ENCODE peak calls at places on chromosomes 6 and 20, in seven cellular contexts. U is mesendoderm, B is neuronal stem cell, F is H9, P is IMR-90, Q is H1, R is mesenchymal stem cell. C is an unnamed sample.

GRCh38 chr6:15752820-15753219 is 90.0 kb upstream of the DTNBP1 start:
- DNase-seq in U (peak), B (no peak), F (no peak), P (no peak), Q (no peak), R (peak), C (peak)

GRCh38 chr6:105993769-105994521 is 92.2 kb upstream of the PRDM1 start:
- DNase-seq in U (peak), B (peak), F (no peak), P (peak), Q (peak), R (peak), C (peak)

GRCh38 chr20:44861547-44862006 is 23.9 kb upstream of the YWHAB start:
- DNase-seq in U (no peak), B (no peak), F (no peak), P (peak), Q (peak), R (no peak), C (no peak)

GRCh38 chr6:75278474-75279077 is 6.0 kb downstream of the TMEM30A start:
- DNase-seq in U (no peak), B (no peak), F (no peak), P (no peak), Q (no peak), R (no peak), C (no peak)

GRCh38 chr6:16809753-16810358 is 48.6 kb upstream of the ATXN1 start:
- DNase-seq in U (no peak), B (no peak), F (no peak), P (no peak), Q (no peak), R (no peak), C (no peak)

GRCh38 chr20:11453430-11453829 is 464.3 kb upstream of the BTBD3 start:
- DNase-seq in U (no peak), B (no peak), F (no peak), P (peak), Q (no peak), R (peak), C (no peak)

GRCh38 chr6:21691685-21692346 is 98.3 kb downstream of the SOX4 start:
- DNase-seq in U (no peak), B (no peak), F (no peak), P (no peak), Q (no peak), R (no peak), C (no peak)

GRCh38 chr6:75437451-75438185 is 56.0 kb downstream of the FILIP1 start:
- DNase-seq in U (peak), B (no peak), F (no peak), P (peak), Q (no peak), R (peak), C (no peak)

GRCh38 chr6:44806656-44807055 is 419.1 kb downstream of the CDC5L start:
- DNase-seq in U (no peak), B (no peak), F (no peak), P (no peak), Q (no peak), R (no peak), C (no peak)

GRCh38 chr6:160259585-160259984 is 964 bp upstream of the SLC22A2 start:
- DNase-seq in U (peak), B (no peak), F (no peak), P (no peak), Q (no peak), R (no peak), C (no peak)

GRCh38 chr6:21603516-21603952 is 10.0 kb downstream of the SOX4 start:
- DNase-seq in U (no peak), B (no peak), F (no peak), P (no peak), Q (no peak), R (no peak), C (no peak)

GRCh38 chr20:856361-856775 is 22.9 kb downstream of the FAM110A start:
- DNase-seq in U (peak), B (no peak), F (no peak), P (peak), Q (no peak), R (no peak), C (peak)

GRCh38 chr20:11218035-11218680 is 544.4 kb upstream of the JAG1 start:
- DNase-seq in U (peak), B (no peak), F (no peak), P (no peak), Q (no peak), R (no peak), C (no peak)

GRCh38 chr6:70956451-70957283 is at the start of gene B3GAT2:
- DNase-seq in U (peak), B (peak), F (peak), P (peak), Q (peak), R (peak), C (no peak)

GRCh38 chr6:24089741-24090140 is 36.3 kb upstream of the NRSN1 start:
- DNase-seq in U (peak), B (no peak), F (no peak), P (no peak), Q (no peak), R (no peak), C (no peak)

GRCh38 chr6:56767892-56768531 is 125.3 kb upstream of the DST start:
- DNase-seq in U (no peak), B (no peak), F (no peak), P (no peak), Q (no peak), R (no peak), C (no peak)

GRCh38 chr20:61951695-61952533 is 113.8 kb downstream of the TAF4 start:
- DNase-seq in U (peak), B (peak), F (peak), P (peak), Q (peak), R (peak), C (no peak)

GRCh38 chr20:36924167-36925045 is 27.1 kb downstream of the SAMHD1 start:
- DNase-seq in U (peak), B (no peak), F (no peak), P (no peak), Q (no peak), R (no peak), C (no peak)

GRCh38 chr6:127178746-127179145 is 60.3 kb downstream of the RSPO3 start:
- DNase-seq in U (no peak), B (no peak), F (no peak), P (no peak), Q (no peak), R (no peak), C (no peak)

GRCh38 chr6:27318973-27319372 is 6.9 kb upstream of the POM121L2 start:
- DNase-seq in U (no peak), B (no peak), F (no peak), P (no peak), Q (no peak), R (no peak), C (no peak)

GRCh38 chr6:34573567-34574183 is 17.5 kb upstream of the SPDEF start:
- DNase-seq in U (no peak), B (no peak), F (no peak), P (no peak), Q (no peak), R (no peak), C (no peak)

DNA sequence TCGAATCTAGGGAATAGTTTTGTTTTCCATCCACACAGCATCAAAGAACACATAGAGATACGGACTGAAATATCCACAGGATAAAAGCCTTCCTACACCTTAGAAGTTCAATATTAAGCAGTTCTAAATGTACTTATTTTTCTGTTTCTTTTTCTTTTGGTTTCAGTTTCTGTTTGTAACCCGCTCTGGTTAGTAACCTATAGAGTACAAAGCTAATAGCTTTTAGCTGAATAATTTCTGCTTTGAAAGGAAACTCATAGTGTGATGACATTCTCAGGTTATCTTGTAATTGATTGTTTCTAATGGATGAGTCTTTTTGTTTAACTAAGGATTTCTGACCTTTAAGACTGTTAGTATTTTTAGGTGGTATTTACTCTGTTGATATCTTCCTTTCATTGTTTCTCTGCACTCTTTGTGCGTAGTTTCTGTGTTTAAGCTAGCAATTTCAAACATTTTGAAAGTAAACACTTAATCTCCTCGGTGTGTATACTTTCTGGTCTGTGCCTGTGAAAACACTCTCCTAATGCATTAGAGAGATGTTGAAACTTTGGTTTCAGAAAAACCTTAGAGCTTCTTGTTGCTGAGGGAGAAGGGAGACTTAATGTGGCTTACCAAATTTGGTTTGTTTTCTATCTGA is 385.5 kb downstream of the HDGFL1 start:
- DNase-seq in U (no peak), B (no peak), F (no peak), P (peak), Q (no peak), R (peak), C (no peak)
- H3K4ac ChIP-seq in U (no peak), B (no peak), F (no peak), P (peak), Q (no peak), R (no peak), C (no peak)

GRCh38 chr6:86487660-86488221 is 449.6 kb upstream of the HTR1E start:
- DNase-seq in U (no peak), B (no peak), F (no peak), P (no peak), Q (no peak), R (no peak), C (no peak)
- H3K4ac ChIP-seq in U (no peak), B (no peak), F (no peak), P (no peak), Q (no peak), R (no peak), C (no peak)

GRCh38 chr6:112441607-112442006 is 94.5 kb downstream of the RFPL4B start:
- DNase-seq in U (no peak), B (no peak), F (no peak), P (no peak), Q (no peak), R (no peak), C (no peak)

GRCh38 chr6:112434896-112435295 is 87.8 kb downstream of the RFPL4B start:
- DNase-seq in U (no peak), B (no peak), F (no peak), P (no peak), Q (no peak), R (peak), C (no peak)

GRCh38 chr6:112437053-112437452 is 89.9 kb downstream of the RFPL4B start:
- DNase-seq in U (no peak), B (no peak), F (no peak), P (no peak), Q (no peak), R (no peak), C (no peak)

GRCh38 chr6:112439416-112439815 is 92.3 kb downstream of the RFPL4B start:
- DNase-seq in U (no peak), B (no peak), F (no peak), P (no peak), Q (no peak), R (no peak), C (peak)

GRCh38 chr6:112439010-112439409 is 91.9 kb downstream of the RFPL4B start:
- DNase-seq in U (no peak), B (no peak), F (no peak), P (no peak), Q (no peak), R (no peak), C (peak)
- H3K4ac ChIP-seq in U (no peak), B (no peak), F (no peak), P (no peak), Q (no peak), R (no peak), C (no peak)

GRCh38 chr6:91376686-91377085 is 789.8 kb upstream of the MAP3K7 start:
- DNase-seq in U (no peak), B (no peak), F (no peak), P (no peak), Q (no peak), R (no peak), C (peak)
- H3K4ac ChIP-seq in U (no peak), B (no peak), F (no peak), P (no peak), Q (no peak), R (no peak), C (no peak)

DNA sequence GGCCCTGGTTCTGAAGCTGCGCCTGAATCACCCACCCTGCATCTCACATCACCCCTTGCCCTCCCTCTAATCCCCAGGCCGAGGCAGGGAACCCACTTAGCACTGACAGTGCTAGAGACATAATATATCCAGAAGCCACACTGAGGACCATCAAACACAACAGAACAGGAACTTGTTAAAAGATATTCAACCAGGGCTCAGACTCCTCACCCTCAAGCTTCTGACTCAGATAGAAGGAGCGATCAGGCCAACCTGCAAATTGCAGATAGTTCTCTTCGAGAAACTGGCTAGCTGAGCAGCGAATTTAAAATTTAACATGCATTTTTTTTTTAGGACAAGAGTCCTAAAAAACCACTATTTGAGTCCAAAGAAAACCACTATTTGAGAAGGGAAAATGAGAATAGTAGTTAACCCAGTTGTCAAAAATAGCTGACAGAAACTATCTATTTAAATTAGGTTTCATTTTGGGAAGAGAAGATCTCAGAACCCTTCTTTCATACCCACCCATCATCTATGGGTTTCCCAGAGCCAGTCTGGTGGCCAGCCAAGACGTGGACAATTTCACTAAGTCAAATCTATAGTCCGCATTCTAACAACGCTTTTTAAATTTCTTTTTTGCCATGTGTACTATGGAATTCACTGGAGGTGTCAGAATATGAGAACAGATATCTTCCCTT is 95.6 kb downstream of the OPRM1 start:
- DNase-seq in U (no peak), B (no peak), F (no peak), P (no peak), Q (no peak), R (no peak), C (no peak)
- H3K4ac ChIP-seq in U (no peak), B (no peak), F (no peak), P (no peak), Q (no peak), R (no peak), C (no peak)